ENCODE peak calls at places on chromosome 12, in nine cellular contexts. Z is IMR-90, P is PC-3, C is heart right ventricle, B is hepatocyte, F is pancreas, T is left ventricle myocardium inferior, Q is tibial artery, H is kidney epithelial cell. W is an unnamed sample. For H3K36me3, the result is how much of the 10 kb centered on the place peaks cover.

GRCh38 chr12:85805654-85806053 is 30.6 kb downstream of the RASSF9 start:
- DNase-seq in Z (no peak), P (no peak), C (no peak), B (no peak), F (no peak), T (no peak), Q (no peak), H (no peak), W (no peak)

GRCh38 chr12:31370645-31371620 is 45.0 kb upstream of the SINHCAF start:
- DNase-seq in Z (no peak), P (no peak), C (no peak), B (peak), F (no peak), T (no peak), Q (peak), H (no peak), W (no peak)

GRCh38 chr12:121283388-121283787 is 13.1 kb downstream of the CAMKK2 start:
- DNase-seq in Z (no peak), P (no peak), C (no peak), B (no peak), F (no peak), T (no peak), Q (no peak), H (no peak), W (no peak)

GRCh38 chr12:104498211-104498801 is 41.6 kb downstream of the CHST11 start:
- DNase-seq in Z (no peak), P (no peak), C (no peak), B (no peak), F (no peak), T (no peak), Q (no peak), H (no peak), W (no peak)

GRCh38 chr12:109726106-109726497 is 12.5 kb downstream of the FAM222A start:
- DNase-seq in Z (no peak), P (no peak), C (no peak), B (no peak), F (no peak), T (no peak), Q (no peak), H (no peak), W (no peak)

GRCh38 chr12:68899251-68899771 is 33.7 kb downstream of the CPM start:
- DNase-seq in Z (peak), P (peak), C (no peak), B (peak), F (peak), T (no peak), Q (peak), H (peak), W (peak)

GRCh38 chr12:125518074-125518473 is 452.8 kb downstream of the AACS start:
- DNase-seq in Z (no peak), P (no peak), C (no peak), B (peak), F (no peak), T (no peak), Q (no peak), H (no peak), W (no peak)

GRCh38 chr12:89621511-89621910 is 87.1 kb downstream of the ATP2B1 start:
- DNase-seq in Z (no peak), P (no peak), C (no peak), B (no peak), F (no peak), T (no peak), Q (no peak), H (no peak), W (no peak)

GRCh38 chr12:100141666-100141997 is 1.0 kb downstream of the BLTP3B start:
- DNase-seq in Z (peak), P (peak), C (no peak), B (peak), F (no peak), T (no peak), Q (no peak), H (peak), W (peak)

DNA sequence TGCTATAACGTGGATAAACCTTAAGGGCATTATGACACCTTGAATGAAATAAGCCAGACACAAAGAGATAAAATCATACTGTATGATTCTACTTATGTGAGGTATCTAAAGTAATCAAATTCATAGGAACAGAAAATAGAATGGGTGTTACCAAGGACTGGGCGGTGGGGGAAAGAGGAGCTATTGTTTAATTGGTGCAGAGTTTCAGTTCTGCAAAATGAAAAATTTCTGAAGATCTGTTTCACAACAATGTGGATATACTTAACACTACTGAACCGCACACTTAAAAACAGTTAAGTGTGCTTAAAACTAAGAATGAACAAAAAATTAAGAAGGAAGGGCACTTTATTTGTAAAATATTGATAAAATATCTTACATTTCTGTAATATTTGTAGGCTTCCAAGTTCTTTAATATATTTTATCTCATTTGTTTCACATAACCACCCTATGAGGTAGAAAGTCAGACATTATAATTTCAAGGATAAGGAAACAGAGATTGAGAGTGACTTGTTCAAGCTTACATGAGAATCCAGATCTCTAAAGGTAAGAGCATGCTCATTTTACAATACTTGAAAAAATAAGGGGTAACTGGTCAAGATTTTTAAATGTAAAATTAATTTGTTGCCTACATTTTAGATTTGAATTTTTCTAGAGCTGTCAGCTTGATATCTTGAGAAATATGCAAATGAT is 14.9 kb downstream of the LTA4H start:
- DNase-seq in Z (no peak), P (no peak), C (no peak), B (no peak), F (no peak), T (no peak), Q (no peak), H (no peak), W (no peak)
- H3K36me3 ChIP-seq in Z (under half), P (under half), C (under half), B (under half), F (under half), T (half or more), Q (half or more), H (under half), W (under half)

GRCh38 chr12:27183342-27183741 is 60.7 kb upstream of the STK38L start:
- DNase-seq in Z (no peak), P (no peak), C (no peak), B (no peak), F (no peak), T (no peak), Q (no peak), H (no peak), W (no peak)

GRCh38 chr12:27178723-27179398 is 65.2 kb upstream of the STK38L start:
- DNase-seq in Z (peak), P (peak), C (no peak), B (no peak), F (no peak), T (no peak), Q (no peak), H (no peak), W (no peak)

GRCh38 chr12:27179399-27180214 is 64.5 kb upstream of the STK38L start:
- DNase-seq in Z (peak), P (peak), C (no peak), B (peak), F (no peak), T (no peak), Q (no peak), H (peak), W (peak)

GRCh38 chr12:27178251-27178650 is 65.8 kb upstream of the STK38L start:
- DNase-seq in Z (no peak), P (no peak), C (no peak), B (no peak), F (no peak), T (no peak), Q (no peak), H (no peak), W (no peak)

GRCh38 chr12:27180862-27181261 is 63.2 kb upstream of the STK38L start:
- DNase-seq in Z (no peak), P (peak), C (no peak), B (no peak), F (no peak), T (no peak), Q (no peak), H (no peak), W (no peak)
- TF ChIP-seq CTCF in Z (no peak), P (no peak), C (no peak), B (no peak), F (no peak), T (no peak), Q (no peak), H (no peak), W (no peak)

DNA sequence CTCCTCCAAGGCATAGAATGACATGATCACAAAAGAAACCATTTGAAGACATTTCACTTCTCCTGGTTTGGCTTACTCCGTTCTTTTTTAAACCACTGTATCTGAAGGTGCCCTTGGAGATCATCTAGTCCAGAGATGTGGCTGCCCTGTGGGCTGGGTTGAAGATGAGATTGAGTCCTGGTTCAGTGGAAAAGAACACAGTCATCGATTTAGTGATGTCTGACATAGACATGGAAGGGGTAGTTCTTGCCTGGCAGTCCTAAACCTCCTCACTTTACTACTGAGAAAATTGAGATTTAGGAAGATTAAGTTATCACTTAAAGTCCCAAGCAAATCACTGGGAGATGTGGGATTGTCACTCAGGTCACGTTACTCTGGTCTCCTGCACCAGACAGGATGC is 2.8 kb downstream of the VSIG10 start:
- DNase-seq in Z (no peak), P (no peak), C (no peak), B (no peak), F (no peak), T (no peak), Q (no peak), H (no peak), W (no peak)
- H3K4me3 ChIP-seq in Z (no peak), P (no peak), C (no peak), B (no peak), F (no peak), T (no peak), Q (no peak), H (no peak), W (no peak)

GRCh38 chr12:3220382-3221321 is 143.5 kb downstream of the TSPAN9 start:
- DNase-seq in Z (no peak), P (no peak), C (no peak), B (no peak), F (no peak), T (no peak), Q (no peak), H (no peak), W (no peak)

GRCh38 chr12:3217683-3218079 is 140.5 kb downstream of the TSPAN9 start:
- DNase-seq in Z (no peak), P (no peak), C (no peak), B (no peak), F (no peak), T (no peak), Q (no peak), H (no peak), W (no peak)

GRCh38 chr12:3218150-3218845 is 141.1 kb downstream of the TSPAN9 start:
- DNase-seq in Z (peak), P (no peak), C (peak), B (peak), F (peak), T (peak), Q (peak), H (peak), W (peak)

GRCh38 chr12:3216726-3217682 is 139.8 kb downstream of the TSPAN9 start:
- DNase-seq in Z (peak), P (peak), C (no peak), B (no peak), F (no peak), T (no peak), Q (peak), H (peak), W (no peak)

GRCh38 chr12:3218846-3219632 is 141.9 kb downstream of the TSPAN9 start:
- DNase-seq in Z (no peak), P (no peak), C (no peak), B (no peak), F (no peak), T (no peak), Q (no peak), H (no peak), W (no peak)
- H3K36me3 ChIP-seq in Z (under half), P (under half), C (under half), B (under half), F (under half), T (under half), Q (under half), H (under half), W (under half)